ENCODE peak calls at places on chromosomes 3 and 15, in four cellular contexts. R is B cell, Q is cardiac fibroblast, D is left lung. Y is an unnamed sample.

GRCh38 chr3:23992051-23992628 is 47.1 kb downstream of the NR1D2 start:
- DNase-seq in R (no peak), Q (peak; percentile 65), D (no peak), Y (no peak)

GRCh38 chr3:103295974-103296570 is 861.3 kb downstream of the ZPLD1 start:
- DNase-seq in D (no peak), Q (peak; percentile 1), R (no peak), Y (no peak)

GRCh38 chr3:159200176-159200575 is 398.3 kb downstream of the MFSD1 start:
- DNase-seq in Q (peak; percentile 17), D (no peak), R (no peak), Y (no peak)

GRCh38 chr3:152051501-152052404 is 178.3 kb downstream of the SUCNR1 start:
- DNase-seq in Q (peak; percentile 29), R (no peak), D (no peak), Y (no peak)

GRCh38 chr3:13647314-13648059 is 98.6 kb downstream of the FBLN2 start:
- DNase-seq in Q (peak; percentile 46), D (no peak), R (no peak), Y (no peak)

GRCh38 chr3:4493931-4494806 is 1.0 kb downstream of the ITPR1 start:
- DNase-seq in R (peak; percentile 47), D (no peak), Q (peak; percentile 41), Y (peak; percentile 49)

GRCh38 chr3:174540536-174540935 is 318.6 kb upstream of the NAALADL2 start:
- DNase-seq in R (no peak), Q (no peak), D (no peak), Y (no peak)

GRCh38 chr3:69764861-69765260 is 25.6 kb downstream of the MITF start:
- DNase-seq in D (no peak), Q (no peak), R (no peak), Y (no peak)

GRCh38 chr15:78321786-78322185 is 18.4 kb upstream of the CRABP1 start:
- DNase-seq in D (no peak), R (no peak), Q (no peak), Y (no peak)

GRCh38 chr3:46406786-46407611 is at the start of the genes CCR5AS and CCRL2:
- DNase-seq in R (peak; percentile 68), Q (no peak), D (peak; percentile 89), Y (peak; percentile 79)

GRCh38 chr3:128457918-128458317 is 8.8 kb downstream of the DNAJB8 start:
- DNase-seq in Q (no peak), D (no peak), R (no peak), Y (no peak)

GRCh38 chr3:185781759-185782158 is 43.1 kb downstream of the IGF2BP2 start:
- DNase-seq in D (no peak), Q (peak; percentile 49), R (no peak), Y (no peak)

GRCh38 chr3:134373942-134374790 is at the start of gene AMOTL2:
- DNase-seq in Q (peak; percentile 98), R (no peak), D (peak; percentile 88), Y (peak; percentile 92)

GRCh38 chr3:135896613-135897012 is 68.9 kb upstream of the PPP2R3A start:
- DNase-seq in R (no peak), Q (no peak), D (no peak), Y (no peak)

GRCh38 chr3:186277268-186277909 is 84.6 kb downstream of the DGKG start:
- DNase-seq in Q (peak; percentile 74), D (no peak), R (no peak), Y (no peak)

GRCh38 chr3:150545419-150546225 is 674 bp downstream of the SERP1 start:
- DNase-seq in Q (no peak), D (peak; percentile 60), R (no peak), Y (peak; percentile 74)

GRCh38 chr15:39855400-39855799 is 64.7 kb downstream of the GPR176 start:
- DNase-seq in Q (peak; percentile 51), R (no peak), D (no peak), Y (no peak)

GRCh38 chr3:66399529-66400232 is 101.1 kb downstream of the LRIG1 start:
- DNase-seq in R (no peak), Q (no peak), D (no peak), Y (no peak)

GRCh38 chr3:12436514-12437222 is 47.6 kb upstream of the TSEN2 start:
- DNase-seq in Q (peak; percentile 81), D (no peak), R (no peak), Y (no peak)

GRCh38 chr15:40927497-40928346 is 1.4 kb upstream of the DLL4 start:
- DNase-seq in D (no peak), R (no peak), Q (no peak), Y (no peak)

GRCh38 chr3:197031315-197032285 is 2.0 kb upstream of the MELTF start:
- DNase-seq in Q (peak; percentile 100), D (peak; percentile 69), R (no peak), Y (peak; percentile 88)

GRCh38 chr15:60899322-60899966 is 329.7 kb downstream of the RORA start:
- DNase-seq in D (no peak), R (no peak), Q (no peak), Y (no peak)

GRCh38 chr3:197117107-197117506 is 87.5 kb upstream of the MELTF start:
- DNase-seq in D (no peak), R (no peak), Q (no peak), Y (no peak)

GRCh38 chr3:66261318-66261717 is 40.5 kb downstream of the SLC25A26 start:
- DNase-seq in R (no peak), D (no peak), Q (peak; percentile 23), Y (no peak)

GRCh38 chr3:108125550-108126071 is 34.8 kb upstream of the CD47 start:
- DNase-seq in Q (no peak), R (peak; percentile 94), D (no peak), Y (no peak)

GRCh38 chr3:30760040-30760439 is 134.4 kb downstream of the GADL1 start:
- DNase-seq in R (no peak), Q (no peak), D (no peak), Y (no peak)

GRCh38 chr15:49620174-49620573 is 444 bp downstream of the FAM227B start:
- DNase-seq in D (no peak), R (no peak), Q (peak; percentile 84), Y (no peak)

GRCh38 chr3:178295257-178295912 is 240.9 kb upstream of the KCNMB2 start:
- DNase-seq in R (no peak), Q (peak; percentile 86), D (no peak), Y (no peak)

GRCh38 chr3:179093807-179094206 is 22.2 kb upstream of the ZMAT3 start:
- DNase-seq in R (no peak), D (no peak), Q (no peak), Y (no peak)

GRCh38 chr15:64883997-64884511 is 27.6 kb upstream of the ANKDD1A start:
- DNase-seq in Q (peak; percentile 84), D (peak; percentile 92), R (peak; percentile 67), Y (peak; percentile 87)

GRCh38 chr3:52896613-52897012 is 735 bp downstream of the STIMATE start:
- DNase-seq in R (no peak), Q (no peak), D (no peak), Y (no peak)

GRCh38 chr3:25856902-25857518 is 67.1 kb downstream of the OXSM start:
- DNase-seq in D (no peak), R (peak; percentile 46), Q (peak; percentile 76), Y (no peak)

GRCh38 chr3:179713643-179714090 is 60.8 kb downstream of the USP13 start:
- DNase-seq in D (no peak), R (no peak), Q (peak; percentile 30), Y (no peak)

GRCh38 chr3:193452338-193452737 is 73.8 kb upstream of the ATP13A5 start:
- DNase-seq in D (no peak), R (no peak), Q (no peak), Y (no peak)

GRCh38 chr3:114861666-114862065 is 285.4 kb downstream of the ZBTB20 start:
- DNase-seq in R (no peak), D (no peak), Q (no peak), Y (no peak)

GRCh38 chr3:150419959-150420358 is 11.9 kb downstream of the TSC22D2 start:
- DNase-seq in Q (no peak), D (no peak), R (no peak), Y (no peak)

GRCh38 chr3:10822055-10822454 is 6.0 kb downstream of the SLC6A11 start:
- DNase-seq in R (no peak), Q (no peak), D (no peak), Y (no peak)

DNA sequence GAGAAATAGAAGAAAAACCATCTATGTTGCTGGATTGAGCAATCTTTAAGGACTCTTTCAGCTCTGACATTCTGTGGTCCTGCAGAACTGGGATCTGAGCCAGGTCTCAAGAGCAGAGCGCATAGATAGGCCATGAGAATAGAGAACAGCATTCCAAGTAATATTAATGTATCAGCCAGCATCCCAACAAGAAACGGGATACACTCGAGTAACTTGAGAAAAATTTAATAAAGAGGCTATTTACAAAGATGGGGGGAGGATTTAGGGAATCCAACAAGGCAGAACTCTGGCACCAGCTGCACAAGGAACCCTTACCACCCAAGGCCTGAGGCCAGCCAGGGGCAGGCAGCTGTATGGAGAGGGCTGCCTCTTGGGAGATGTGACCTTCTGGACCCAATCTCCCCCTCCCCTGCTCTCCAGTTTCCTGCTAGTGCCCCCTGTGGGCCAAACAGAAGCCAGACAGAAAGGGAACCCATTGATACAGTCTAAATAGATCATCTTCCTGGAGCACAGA is 8.2 kb downstream of the TMOD2 start:
- DNase-seq in D (peak; percentile 76), Q (peak; percentile 97), R (no peak), Y (peak; percentile 83)
- TF ChIP-seq CTCF in D (no peak), Q (peak; percentile 23), R (no peak), Y (peak; percentile 10)

GRCh38 chr15:44713006-44713966 is 2.0 kb downstream of the B2M start:
- DNase-seq in Q (peak; percentile 49), D (no peak), R (no peak), Y (no peak)
- TF ChIP-seq CTCF in Q (peak; percentile 40), D (no peak), R (peak; percentile 31), Y (peak; percentile 21)

GRCh38 chr15:70526221-70526973 is 237.0 kb downstream of the UACA start:
- DNase-seq in R (peak; percentile 89), D (no peak), Q (peak; percentile 48), Y (no peak)

GRCh38 chr15:70523192-70523591 is 240.2 kb downstream of the UACA start:
- DNase-seq in Q (no peak), R (peak; percentile 23), D (no peak), Y (no peak)

GRCh38 chr15:70523634-70524033 is 239.7 kb downstream of the UACA start:
- DNase-seq in Q (no peak), R (no peak), D (peak; percentile 9), Y (no peak)

GRCh38 chr15:70525551-70525950 is 237.8 kb downstream of the UACA start:
- DNase-seq in Q (no peak), D (no peak), R (no peak), Y (no peak)

DNA sequence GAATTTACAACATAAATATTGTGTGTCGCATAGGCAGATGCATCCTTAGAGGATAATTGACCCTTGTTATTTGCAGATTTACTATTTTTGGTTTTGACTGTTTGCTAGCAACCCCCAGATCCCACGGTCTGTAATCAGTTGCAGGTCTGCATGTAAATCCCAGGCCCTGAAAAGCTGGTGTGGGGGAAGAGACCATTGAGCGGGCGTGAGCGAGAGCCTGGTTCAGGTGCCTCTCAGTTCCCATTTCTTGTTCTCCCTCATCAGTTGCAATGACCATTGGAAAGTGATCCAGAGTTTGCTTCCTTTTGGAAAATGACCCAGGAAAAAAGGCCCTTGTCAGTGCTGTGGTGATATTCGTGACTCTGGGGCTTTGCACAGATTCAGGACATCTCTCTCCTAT is 238.9 kb downstream of the UACA start:
- DNase-seq in R (no peak), Q (no peak), D (no peak), Y (no peak)
- TF ChIP-seq CTCF in R (no peak), Q (no peak), D (no peak), Y (no peak)

DNA sequence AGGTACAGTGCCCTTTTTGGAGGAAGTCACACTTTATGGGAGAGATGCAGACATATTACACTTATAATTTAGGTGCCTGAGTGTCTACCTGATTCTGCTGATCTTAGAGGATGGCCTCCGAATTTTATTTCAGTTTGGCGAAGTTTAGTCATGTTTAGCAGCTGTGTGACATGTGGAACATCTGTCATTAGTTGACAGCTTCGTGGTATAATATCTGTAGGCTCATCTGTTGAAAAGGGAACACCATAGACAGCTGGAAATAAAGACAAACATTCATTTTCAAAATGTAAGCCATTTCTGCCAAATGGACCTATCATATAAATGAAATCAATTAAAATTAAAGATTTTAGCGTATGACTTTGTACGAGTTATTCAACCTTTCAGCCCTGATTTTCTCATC is 165.4 kb downstream of the CFAP20DC start:
- DNase-seq in Q (no peak), R (no peak), D (no peak), Y (no peak)
- TF ChIP-seq CTCF in Q (no peak), R (no peak), D (no peak), Y (no peak)